ENCODE peak calls at places on chromosomes 11 and 22, in seven cellular contexts. One of them, this sample, is unnamed.

GRCh38 chr11:33685061-33685460 is 15.6 kb downstream of the C11orf91 start:
- DNase-seq in cardiac fibroblast: peak
- DNase-seq in iris pigment epithelial cell: no peak
- DNase-seq in IMR-90: peak
- DNase-seq in GM03348: no peak
- DNase-seq in retinal pigment epithelial cell: no peak
- DNase-seq in DMS 273 treated with DMSO at 0.1 percent for 48 hours: no peak
- DNase-seq in this sample: no peak

GRCh38 chr11:99343117-99343516 is 322.4 kb downstream of the CNTN5 start:
- DNase-seq in retinal pigment epithelial cell: no peak
- DNase-seq in cardiac fibroblast: no peak
- DNase-seq in IMR-90: no peak
- DNase-seq in iris pigment epithelial cell: no peak
- DNase-seq in GM03348: no peak
- DNase-seq in DMS 273 treated with DMSO at 0.1 percent for 48 hours: no peak
- DNase-seq in this sample: no peak

GRCh38 chr22:25702571-25703167 is 39.3 kb upstream of the MYO18B start:
- DNase-seq in iris pigment epithelial cell: no peak
- DNase-seq in retinal pigment epithelial cell: no peak
- DNase-seq in cardiac fibroblast: no peak
- DNase-seq in IMR-90: no peak
- DNase-seq in GM03348: no peak
- DNase-seq in DMS 273 treated with DMSO at 0.1 percent for 48 hours: no peak
- DNase-seq in this sample: no peak

GRCh38 chr11:124746621-124747243 is 5.3 kb downstream of the VSIG2 start:
- DNase-seq in iris pigment epithelial cell: peak
- DNase-seq in DMS 273 treated with DMSO at 0.1 percent for 48 hours: no peak
- DNase-seq in IMR-90: peak
- DNase-seq in cardiac fibroblast: peak
- DNase-seq in GM03348: peak
- DNase-seq in retinal pigment epithelial cell: peak
- DNase-seq in this sample: peak

GRCh38 chr22:29691636-29692326 is 28.0 kb upstream of the CABP7 start:
- DNase-seq in DMS 273 treated with DMSO at 0.1 percent for 48 hours: no peak
- DNase-seq in cardiac fibroblast: no peak
- DNase-seq in retinal pigment epithelial cell: no peak
- DNase-seq in GM03348: no peak
- DNase-seq in iris pigment epithelial cell: no peak
- DNase-seq in IMR-90: no peak
- DNase-seq in this sample: no peak

GRCh38 chr22:27460596-27461347 is 340.8 kb downstream of the MN1 start:
- DNase-seq in DMS 273 treated with DMSO at 0.1 percent for 48 hours: no peak
- DNase-seq in iris pigment epithelial cell: no peak
- DNase-seq in retinal pigment epithelial cell: peak
- DNase-seq in cardiac fibroblast: peak
- DNase-seq in IMR-90: peak
- DNase-seq in GM03348: peak
- DNase-seq in this sample: no peak

GRCh38 chr22:36027960-36028645 is 521 bp downstream of the RBFOX2 start:
- DNase-seq in retinal pigment epithelial cell: no peak
- DNase-seq in iris pigment epithelial cell: no peak
- DNase-seq in cardiac fibroblast: peak
- DNase-seq in GM03348: peak
- DNase-seq in IMR-90: no peak
- DNase-seq in DMS 273 treated with DMSO at 0.1 percent for 48 hours: no peak
- DNase-seq in this sample: peak

GRCh38 chr11:35218956-35219355 is 80.0 kb downstream of the CD44 start:
- DNase-seq in GM03348: peak
- DNase-seq in retinal pigment epithelial cell: no peak
- DNase-seq in iris pigment epithelial cell: peak
- DNase-seq in DMS 273 treated with DMSO at 0.1 percent for 48 hours: no peak
- DNase-seq in cardiac fibroblast: no peak
- DNase-seq in IMR-90: peak
- DNase-seq in this sample: no peak

GRCh38 chr11:87743002-87743401 is 432.2 kb downstream of the RAB38 start:
- DNase-seq in GM03348: no peak
- DNase-seq in DMS 273 treated with DMSO at 0.1 percent for 48 hours: no peak
- DNase-seq in retinal pigment epithelial cell: no peak
- DNase-seq in IMR-90: no peak
- DNase-seq in iris pigment epithelial cell: no peak
- DNase-seq in cardiac fibroblast: no peak
- DNase-seq in this sample: no peak

GRCh38 chr11:120996973-120997372 is 26.9 kb upstream of the TBCEL start:
- DNase-seq in retinal pigment epithelial cell: no peak
- DNase-seq in DMS 273 treated with DMSO at 0.1 percent for 48 hours: no peak
- DNase-seq in IMR-90: no peak
- DNase-seq in iris pigment epithelial cell: no peak
- DNase-seq in GM03348: no peak
- DNase-seq in cardiac fibroblast: no peak
- DNase-seq in this sample: no peak

GRCh38 chr11:17753641-17754040 is 19.1 kb downstream of the KCNC1 start:
- DNase-seq in GM03348: no peak
- DNase-seq in DMS 273 treated with DMSO at 0.1 percent for 48 hours: no peak
- DNase-seq in IMR-90: no peak
- DNase-seq in iris pigment epithelial cell: no peak
- DNase-seq in cardiac fibroblast: no peak
- DNase-seq in retinal pigment epithelial cell: no peak
- DNase-seq in this sample: no peak

GRCh38 chr11:113331988-113332387 is 17.6 kb downstream of the TTC12 start:
- DNase-seq in cardiac fibroblast: no peak
- DNase-seq in iris pigment epithelial cell: peak
- DNase-seq in IMR-90: no peak
- DNase-seq in GM03348: no peak
- DNase-seq in retinal pigment epithelial cell: no peak
- DNase-seq in DMS 273 treated with DMSO at 0.1 percent for 48 hours: no peak
- DNase-seq in this sample: no peak

GRCh38 chr11:134528453-134528852 is 116.4 kb upstream of the B3GAT1 start:
- DNase-seq in retinal pigment epithelial cell: no peak
- DNase-seq in cardiac fibroblast: no peak
- DNase-seq in GM03348: no peak
- DNase-seq in IMR-90: no peak
- DNase-seq in DMS 273 treated with DMSO at 0.1 percent for 48 hours: no peak
- DNase-seq in iris pigment epithelial cell: no peak
- DNase-seq in this sample: no peak

GRCh38 chr11:34358258-34358665 is 452 bp upstream of the ABTB2 start:
- DNase-seq in GM03348: peak
- DNase-seq in IMR-90: peak
- DNase-seq in cardiac fibroblast: peak
- DNase-seq in retinal pigment epithelial cell: no peak
- DNase-seq in DMS 273 treated with DMSO at 0.1 percent for 48 hours: peak
- DNase-seq in iris pigment epithelial cell: peak
- DNase-seq in this sample: peak

GRCh38 chr11:35352107-35352888 is 67.1 kb downstream of the SLC1A2 start:
- DNase-seq in IMR-90: peak
- DNase-seq in retinal pigment epithelial cell: peak
- DNase-seq in iris pigment epithelial cell: peak
- DNase-seq in GM03348: no peak
- DNase-seq in cardiac fibroblast: peak
- DNase-seq in DMS 273 treated with DMSO at 0.1 percent for 48 hours: no peak
- DNase-seq in this sample: no peak

GRCh38 chr11:40280161-40281054 is 1179.0 kb downstream of the LRRC4C start:
- DNase-seq in GM03348: no peak
- DNase-seq in iris pigment epithelial cell: no peak
- DNase-seq in cardiac fibroblast: no peak
- DNase-seq in IMR-90: no peak
- DNase-seq in retinal pigment epithelial cell: no peak
- DNase-seq in DMS 273 treated with DMSO at 0.1 percent for 48 hours: no peak
- DNase-seq in this sample: no peak

GRCh38 chr11:72144807-72145565 is 9.5 kb downstream of the FOLR3 start:
- DNase-seq in IMR-90: peak
- DNase-seq in cardiac fibroblast: peak
- DNase-seq in iris pigment epithelial cell: peak
- DNase-seq in retinal pigment epithelial cell: peak
- DNase-seq in GM03348: peak
- DNase-seq in DMS 273 treated with DMSO at 0.1 percent for 48 hours: no peak
- DNase-seq in this sample: no peak

This sample was measured in endothelial cell of umbilical vein.